ENCODE peak calls at places on chromosomes 1 and 21, in ten cellular contexts. Z is ovary, U is A549, X is Peyer's patch, O is suprapubic skin, B is heart left ventricle, Y is transverse colon, R is HCT116, A is NB4, V is testis. S is an unnamed sample.

GRCh38 chr1:30664103-30664755 is 59.2 kb downstream of the MATN1 start:
- DNase-seq in Y (no peak), O (peak; percentile 48), R (no peak), A (no peak), U (no peak), V (no peak), X (no peak), B (no peak), Z (no peak), S (no peak)

GRCh38 chr1:54502342-54502741 is 45.7 kb upstream of the ACOT11 start:
- DNase-seq in B (no peak), U (no peak), Y (no peak), V (no peak), O (no peak), X (no peak), A (no peak), Z (no peak), R (no peak), S (no peak)

GRCh38 chr21:32099812-32100416 is 178.9 kb downstream of the MIS18A start:
- DNase-seq in U (no peak), V (no peak), R (peak; percentile 4), O (no peak), Z (no peak), X (no peak), B (no peak), A (peak; percentile 62), Y (no peak), S (no peak)

GRCh38 chr1:161082996-161083742 is 6.2 kb downstream of the NECTIN4 start:
- DNase-seq in U (peak; percentile 69), A (peak; percentile 97), B (peak; percentile 79), X (no peak), R (peak; percentile 89), Y (peak; percentile 88), V (peak; percentile 23), O (peak; percentile 95), Z (no peak), S (peak; percentile 86)

GRCh38 chr1:58869638-58870297 is 85.9 kb upstream of the JUN start:
- DNase-seq in B (no peak), R (no peak), Z (no peak), X (no peak), Y (no peak), U (no peak), O (no peak), A (no peak), V (no peak), S (no peak)

GRCh38 chr1:41599912-41600311 is 115.4 kb upstream of the EDN2 start:
- DNase-seq in Z (no peak), B (no peak), X (no peak), V (no peak), Y (no peak), O (no peak), A (no peak), U (no peak), R (no peak), S (no peak)

GRCh38 chr1:187956975-187957374 is 1128.2 kb downstream of the PLA2G4A start:
- DNase-seq in Y (no peak), X (no peak), A (no peak), B (no peak), U (no peak), O (no peak), V (no peak), R (no peak), Z (no peak), S (no peak)

GRCh38 chr21:33121715-33122475 is 52.0 kb downstream of the OLIG1 start:
- DNase-seq in X (no peak), Y (no peak), Z (no peak), A (peak; percentile 61), U (no peak), O (no peak), B (no peak), V (peak; percentile 74), R (peak; percentile 72), S (no peak)

GRCh38 chr1:234970371-234970730 is 158.3 kb downstream of the TOMM20 start:
- DNase-seq in U (no peak), O (no peak), V (no peak), B (no peak), Y (no peak), Z (no peak), X (peak; percentile 0), R (no peak), A (no peak), S (no peak)

GRCh38 chr21:41817228-41817627 is 50.4 kb upstream of the RIPK4 start:
- DNase-seq in A (peak; percentile 49), B (no peak), O (peak; percentile 35), U (peak; percentile 59), X (peak; percentile 50), V (peak; percentile 72), R (peak; percentile 33), Y (peak; percentile 67), Z (peak; percentile 51), S (peak; percentile 80)

GRCh38 chr1:179706339-179706941 is 36.7 kb upstream of the FAM163A start:
- DNase-seq in B (peak; percentile 44), V (peak; percentile 52), Y (peak; percentile 49), Z (peak; percentile 54), O (no peak), R (peak; percentile 37), U (peak; percentile 30), A (peak; percentile 75), X (no peak), S (peak; percentile 18)

GRCh38 chr1:94819945-94820746 is at the start of gene SLC44A3:
- DNase-seq in Z (peak; percentile 63), B (peak; percentile 52), A (peak; percentile 69), U (peak; percentile 35), V (peak; percentile 28), Y (peak; percentile 65), R (no peak), X (no peak), O (no peak), S (no peak)

GRCh38 chr1:79079770-79080169 is 73.2 kb upstream of the ADGRL4 start:
- DNase-seq in U (no peak), Y (no peak), A (no peak), X (no peak), Z (no peak), B (no peak), R (peak; percentile 23), O (no peak), V (no peak), S (no peak)

GRCh38 chr1:3453891-3454810 is at the start of gene ARHGEF16:
- DNase-seq in V (peak; percentile 77), X (peak; percentile 29), Z (peak; percentile 58), A (peak; percentile 70), U (peak; percentile 51), B (peak; percentile 64), O (no peak), Y (peak; percentile 92), R (peak; percentile 66), S (no peak)
- TF ChIP-seq CTCF in V (no peak), X (peak; percentile 23), Z (no peak), A (peak; percentile 18), U (peak; percentile 37), B (peak; percentile 53), O (peak; percentile 52), Y (peak; percentile 53), R (no peak), S (no peak)

DNA sequence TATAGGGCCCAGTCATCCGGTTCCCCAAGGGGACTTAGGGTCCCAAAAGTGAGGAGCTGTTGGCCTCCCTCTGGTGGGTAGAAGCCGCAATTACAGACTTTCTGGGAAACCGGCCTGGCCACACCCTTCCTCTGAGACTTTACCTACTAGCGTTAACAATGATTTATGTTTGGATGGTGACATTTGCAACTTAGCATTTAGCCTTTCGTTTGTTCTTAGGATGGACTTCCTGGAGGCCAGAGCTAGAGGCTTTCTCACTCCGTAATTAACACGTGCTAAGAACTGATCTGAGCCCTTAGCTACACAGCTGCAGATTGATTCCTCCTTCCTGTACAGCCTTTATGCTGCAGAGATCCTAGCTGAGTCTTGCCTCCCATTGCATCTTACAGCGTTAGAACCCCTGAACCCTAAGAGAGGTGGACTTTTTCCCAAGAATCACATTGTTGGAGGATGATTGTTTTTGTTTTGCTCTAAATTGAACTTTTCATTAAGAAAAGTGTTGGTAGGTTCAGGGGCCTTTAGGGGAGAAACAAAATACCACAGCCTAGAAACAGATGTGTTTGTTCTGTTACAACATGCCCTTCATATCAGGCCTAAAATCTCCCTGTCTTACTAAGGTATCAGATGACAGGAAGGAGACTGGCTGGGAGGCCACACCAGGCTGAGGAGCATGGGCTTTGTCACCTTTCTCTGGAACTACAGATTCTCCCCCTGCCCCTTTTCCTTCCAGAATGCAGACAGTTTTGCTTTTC is 2.0 kb downstream of the S100A11 start:
- DNase-seq in X (peak; percentile 56), O (peak; percentile 78), A (peak; percentile 77), Y (peak; percentile 72), R (peak; percentile 79), Z (no peak), B (no peak), U (peak; percentile 80), V (peak; percentile 60), S (peak; percentile 89)
- TF ChIP-seq POLR2A in X (no peak), O (peak; percentile 23), A (peak; percentile 54), Y (no peak), R (no peak), Z (no peak), B (no peak), U (no peak), V (no peak), S (no peak)

DNA sequence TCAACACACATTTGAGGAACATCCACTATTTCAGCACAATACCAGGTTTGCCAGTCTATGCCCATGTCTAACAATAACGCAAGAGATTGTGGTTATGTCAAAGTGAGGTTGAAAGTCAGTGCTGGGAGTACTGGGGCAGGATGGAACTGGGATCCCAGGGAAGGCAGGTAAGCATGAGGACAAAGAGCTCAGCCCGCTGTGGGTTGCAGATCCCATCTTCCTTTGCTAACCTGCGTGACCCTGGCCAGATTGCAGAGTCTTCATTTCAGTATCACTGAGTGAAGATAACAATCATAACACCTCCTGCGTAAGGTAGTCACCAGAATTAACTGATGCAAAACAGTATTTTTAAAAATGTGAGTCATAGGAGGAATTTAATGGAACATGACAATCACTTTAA is 250.0 kb downstream of the PCP4 start:
- DNase-seq in X (no peak), B (no peak), V (no peak), O (no peak), A (no peak), Y (no peak), U (no peak), Z (no peak), R (no peak), S (no peak)
- H3K4me3 ChIP-seq in X (no peak overlapping the region), B (no peak overlapping the region), V (no peak overlapping the region), O (no peak overlapping the region), A (no peak overlapping the region), Y (no peak overlapping the region), U (no peak overlapping the region), Z (no peak overlapping the region), R (no peak overlapping the region), S (no peak overlapping the region)

GRCh38 chr1:25863486-25864262 is 4.4 kb upstream of the AUNIP start:
- DNase-seq in O (no peak), Y (no peak), V (peak; percentile 25), R (no peak), X (no peak), A (no peak), Z (no peak), U (no peak), B (no peak), S (no peak)
- TF ChIP-seq CTCF in O (no peak), Y (no peak), V (no peak), R (no peak), X (no peak), A (no peak), Z (no peak), U (no peak), B (no peak), S (no peak)

GRCh38 chr1:98210064-98210463 is 289.2 kb upstream of the DPYD start:
- DNase-seq in B (no peak), R (no peak), V (no peak), A (no peak), X (no peak), Z (no peak), O (no peak), U (peak; percentile 9), Y (no peak), S (no peak)
- TF ChIP-seq POLR2A in B (no peak), R (no peak), V (no peak), A (no peak), X (no peak), Z (no peak), O (no peak), U (no peak), Y (no peak), S (no peak)

S was measured in lower leg skin.